ENCODE peak calls at places on chromosomes 11 and 22, in ten cellular contexts. One of them, this sample, is unnamed.
A peak's percentile ranks its signal among the peaks of the same experiment; 100 is the strongest.

GRCh38 chr11:82976786-82977185 is 75.2 kb downstream of the DDIAS start:
- DNase-seq in CD8-positive, alpha-beta T cell: no peak
- DNase-seq in left lung: no peak
- DNase-seq in A549: no peak
- DNase-seq in IMR-90: no peak
- DNase-seq in GM23338: no peak
- DNase-seq in colonic mucosa: no peak
- DNase-seq in fibroblast of lung: no peak
- DNase-seq in H9: no peak
- DNase-seq in heart right ventricle: no peak
- DNase-seq in this sample: no peak

GRCh38 chr22:41383085-41383484 is 1.3 kb downstream of the TEF start:
- DNase-seq in CD8-positive, alpha-beta T cell: no peak
- DNase-seq in left lung: no peak
- DNase-seq in A549: no peak
- DNase-seq in IMR-90: no peak
- DNase-seq in GM23338: no peak
- DNase-seq in colonic mucosa: no peak
- DNase-seq in fibroblast of lung: no peak
- DNase-seq in H9: no peak
- DNase-seq in heart right ventricle: no peak
- DNase-seq in this sample: no peak

GRCh38 chr11:8261921-8262551 is 1.6 kb downstream of the LMO1 start:
- DNase-seq in CD8-positive, alpha-beta T cell: no peak
- DNase-seq in left lung: no peak
- DNase-seq in A549: no peak
- DNase-seq in IMR-90: no peak
- DNase-seq in GM23338: peak; percentile 18
- DNase-seq in colonic mucosa: no peak
- DNase-seq in fibroblast of lung: no peak
- DNase-seq in H9: peak; percentile 51
- DNase-seq in heart right ventricle: no peak
- DNase-seq in this sample: no peak

GRCh38 chr22:21016644-21017420 is 1.9 kb downstream of the P2RX6 start:
- DNase-seq in CD8-positive, alpha-beta T cell: no peak
- DNase-seq in left lung: no peak
- DNase-seq in A549: no peak
- DNase-seq in IMR-90: no peak
- DNase-seq in GM23338: no peak
- DNase-seq in colonic mucosa: no peak
- DNase-seq in fibroblast of lung: no peak
- DNase-seq in H9: no peak
- DNase-seq in heart right ventricle: no peak
- DNase-seq in this sample: no peak

GRCh38 chr11:5713695-5714094 is 22.6 kb upstream of the OR56B1 start:
- DNase-seq in CD8-positive, alpha-beta T cell: no peak
- DNase-seq in left lung: no peak
- DNase-seq in A549: no peak
- DNase-seq in IMR-90: no peak
- DNase-seq in GM23338: no peak
- DNase-seq in colonic mucosa: no peak
- DNase-seq in fibroblast of lung: no peak
- DNase-seq in H9: no peak
- DNase-seq in heart right ventricle: no peak
- DNase-seq in this sample: peak; percentile 57

GRCh38 chr11:76642341-76642740 is 28.2 kb downstream of the LRRC32 start:
- DNase-seq in CD8-positive, alpha-beta T cell: no peak
- DNase-seq in left lung: peak; percentile 8
- DNase-seq in A549: no peak
- DNase-seq in IMR-90: no peak
- DNase-seq in GM23338: no peak
- DNase-seq in colonic mucosa: peak; percentile 16
- DNase-seq in fibroblast of lung: no peak
- DNase-seq in H9: no peak
- DNase-seq in heart right ventricle: no peak
- DNase-seq in this sample: no peak

GRCh38 chr11:117072517-117073218 is 25.6 kb downstream of the SIK3 start:
- DNase-seq in CD8-positive, alpha-beta T cell: no peak
- DNase-seq in left lung: no peak
- DNase-seq in A549: peak; percentile 87
- DNase-seq in IMR-90: peak; percentile 96
- DNase-seq in GM23338: no peak
- DNase-seq in colonic mucosa: no peak
- DNase-seq in fibroblast of lung: peak; percentile 95
- DNase-seq in H9: no peak
- DNase-seq in heart right ventricle: no peak
- DNase-seq in this sample: no peak

GRCh38 chr11:2772544-2773031 is 72.8 kb upstream of the KCNQ1OT1 start:
- DNase-seq in CD8-positive, alpha-beta T cell: peak; percentile 45
- DNase-seq in left lung: peak; percentile 27
- DNase-seq in A549: no peak
- DNase-seq in IMR-90: peak; percentile 75
- DNase-seq in GM23338: no peak
- DNase-seq in colonic mucosa: peak; percentile 13
- DNase-seq in fibroblast of lung: peak; percentile 50
- DNase-seq in H9: no peak
- DNase-seq in heart right ventricle: no peak
- DNase-seq in this sample: no peak

GRCh38 chr11:60634151-60634550 is 65.3 kb upstream of the MS4A8 start:
- DNase-seq in CD8-positive, alpha-beta T cell: no peak
- DNase-seq in left lung: no peak
- DNase-seq in A549: no peak
- DNase-seq in IMR-90: no peak
- DNase-seq in GM23338: peak; percentile 74
- DNase-seq in colonic mucosa: no peak
- DNase-seq in fibroblast of lung: no peak
- DNase-seq in H9: peak; percentile 66
- DNase-seq in heart right ventricle: no peak
- DNase-seq in this sample: no peak

GRCh38 chr11:97963528-97964331 is 1057.0 kb upstream of the CNTN5 start:
- DNase-seq in CD8-positive, alpha-beta T cell: no peak
- DNase-seq in left lung: no peak
- DNase-seq in A549: no peak
- DNase-seq in IMR-90: peak; percentile 36
- DNase-seq in GM23338: no peak
- DNase-seq in colonic mucosa: no peak
- DNase-seq in fibroblast of lung: peak; percentile 1
- DNase-seq in H9: no peak
- DNase-seq in heart right ventricle: no peak
- DNase-seq in this sample: peak; percentile 19

GRCh38 chr22:38734203-38735100 is 21.3 kb downstream of the SUN2 start:
- DNase-seq in CD8-positive, alpha-beta T cell: peak; percentile 52
- DNase-seq in left lung: no peak
- DNase-seq in A549: no peak
- DNase-seq in IMR-90: no peak
- DNase-seq in GM23338: no peak
- DNase-seq in colonic mucosa: no peak
- DNase-seq in fibroblast of lung: no peak
- DNase-seq in H9: no peak
- DNase-seq in heart right ventricle: no peak
- DNase-seq in this sample: no peak

GRCh38 chr11:15472405-15472799 is 357.7 kb downstream of the INSC start:
- DNase-seq in CD8-positive, alpha-beta T cell: no peak
- DNase-seq in left lung: no peak
- DNase-seq in A549: no peak
- DNase-seq in IMR-90: no peak
- DNase-seq in GM23338: peak; percentile 6
- DNase-seq in colonic mucosa: no peak
- DNase-seq in fibroblast of lung: no peak
- DNase-seq in H9: no peak
- DNase-seq in heart right ventricle: no peak
- DNase-seq in this sample: no peak

DNA sequence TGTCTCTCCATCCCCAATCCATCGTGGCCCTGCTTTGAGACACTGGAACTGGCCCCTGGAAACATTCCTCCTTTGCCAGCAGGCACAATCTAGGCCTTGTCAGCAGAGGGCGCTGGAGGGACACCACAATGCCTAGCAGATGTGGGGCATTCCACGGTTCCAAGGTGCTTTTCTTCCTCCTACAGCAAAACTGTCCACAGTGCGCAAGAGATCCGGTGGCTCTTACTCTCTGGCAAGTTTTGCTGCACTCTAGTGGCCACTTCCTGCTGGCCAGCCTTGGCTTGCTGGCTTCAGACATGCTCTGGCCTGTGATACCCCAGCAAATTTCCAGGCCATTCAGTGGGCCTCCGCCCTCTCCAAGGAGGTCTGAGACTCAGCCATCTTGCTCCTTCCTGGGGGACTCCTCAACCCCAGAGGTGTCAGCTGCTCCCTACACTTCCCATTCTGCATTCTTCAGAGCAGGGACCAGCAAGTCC is 17.1 kb upstream of the RBM4B start:
- DNase-seq in CD8-positive, alpha-beta T cell: peak; percentile 88
- DNase-seq in left lung: peak; percentile 87
- DNase-seq in A549: peak; percentile 98
- DNase-seq in IMR-90: peak; percentile 98
- DNase-seq in GM23338: peak; percentile 99
- DNase-seq in colonic mucosa: peak; percentile 94
- DNase-seq in fibroblast of lung: peak; percentile 97
- DNase-seq in H9: peak; percentile 97
- DNase-seq in heart right ventricle: peak; percentile 85
- DNase-seq in this sample: peak; percentile 94
- TF ChIP-seq CTCF in CD8-positive, alpha-beta T cell: peak; percentile 93
- TF ChIP-seq CTCF in left lung: peak; percentile 89
- TF ChIP-seq CTCF in A549: peak; percentile 99
- TF ChIP-seq CTCF in IMR-90: peak; percentile 98
- TF ChIP-seq CTCF in GM23338: peak; percentile 97
- TF ChIP-seq CTCF in colonic mucosa: peak; percentile 97
- TF ChIP-seq CTCF in fibroblast of lung: peak; percentile 97
- TF ChIP-seq CTCF in H9: peak; percentile 98
- TF ChIP-seq CTCF in heart right ventricle: peak; percentile 91
- TF ChIP-seq CTCF in this sample: peak; percentile 99

DNA sequence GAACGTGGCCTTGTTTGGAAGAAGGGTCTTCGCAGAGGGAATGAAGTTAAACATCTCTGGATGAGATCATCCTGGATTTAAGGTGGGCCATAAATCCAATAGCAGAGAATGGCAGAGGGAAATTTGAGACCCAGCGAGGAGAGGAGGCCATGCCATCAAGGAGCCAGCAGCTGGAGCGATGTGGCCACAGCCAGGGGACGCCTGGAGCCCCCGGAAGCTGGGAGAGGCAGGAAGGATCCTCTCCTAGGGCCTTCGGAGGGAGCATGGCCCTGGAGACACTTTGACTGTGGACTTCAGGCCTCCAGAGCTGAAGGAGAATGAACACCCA is 22.1 kb downstream of the ANO1 start:
- DNase-seq in CD8-positive, alpha-beta T cell: no peak
- DNase-seq in left lung: no peak
- DNase-seq in A549: no peak
- DNase-seq in IMR-90: no peak
- DNase-seq in GM23338: no peak
- DNase-seq in colonic mucosa: no peak
- DNase-seq in fibroblast of lung: no peak
- DNase-seq in H9: no peak
- DNase-seq in heart right ventricle: no peak
- DNase-seq in this sample: no peak
- H3K27ac ChIP-seq in CD8-positive, alpha-beta T cell: no peak overlapping the region
- H3K27ac ChIP-seq in left lung: no peak overlapping the region
- H3K27ac ChIP-seq in A549: no peak overlapping the region
- H3K27ac ChIP-seq in IMR-90: no peak overlapping the region
- H3K27ac ChIP-seq in GM23338: no peak overlapping the region
- H3K27ac ChIP-seq in colonic mucosa: no peak overlapping the region
- H3K27ac ChIP-seq in fibroblast of lung: no peak overlapping the region
- H3K27ac ChIP-seq in H9: no peak overlapping the region
- H3K27ac ChIP-seq in heart right ventricle: peak overlapping the region; percentile 73
- H3K27ac ChIP-seq in this sample: no peak overlapping the region

GRCh38 chr11:128472128-128473110 is 114.9 kb downstream of the ETS1 start:
- DNase-seq in CD8-positive, alpha-beta T cell: no peak
- DNase-seq in left lung: no peak
- DNase-seq in A549: no peak
- DNase-seq in IMR-90: peak; percentile 79
- DNase-seq in GM23338: no peak
- DNase-seq in colonic mucosa: no peak
- DNase-seq in fibroblast of lung: peak; percentile 47
- DNase-seq in H9: no peak
- DNase-seq in heart right ventricle: no peak
- DNase-seq in this sample: peak; percentile 56

GRCh38 chr11:128470081-128470480 is 117.3 kb downstream of the ETS1 start:
- DNase-seq in CD8-positive, alpha-beta T cell: no peak
- DNase-seq in left lung: no peak
- DNase-seq in A549: no peak
- DNase-seq in IMR-90: no peak
- DNase-seq in GM23338: no peak
- DNase-seq in colonic mucosa: no peak
- DNase-seq in fibroblast of lung: no peak
- DNase-seq in H9: no peak
- DNase-seq in heart right ventricle: no peak
- DNase-seq in this sample: no peak

GRCh38 chr11:128473631-128474030 is 113.7 kb downstream of the ETS1 start:
- DNase-seq in CD8-positive, alpha-beta T cell: no peak
- DNase-seq in left lung: no peak
- DNase-seq in A549: no peak
- DNase-seq in IMR-90: no peak
- DNase-seq in GM23338: no peak
- DNase-seq in colonic mucosa: no peak
- DNase-seq in fibroblast of lung: no peak
- DNase-seq in H9: no peak
- DNase-seq in heart right ventricle: no peak
- DNase-seq in this sample: no peak

GRCh38 chr11:128469220-128469619 is 118.1 kb downstream of the ETS1 start:
- DNase-seq in CD8-positive, alpha-beta T cell: no peak
- DNase-seq in left lung: no peak
- DNase-seq in A549: no peak
- DNase-seq in IMR-90: no peak
- DNase-seq in GM23338: no peak
- DNase-seq in colonic mucosa: no peak
- DNase-seq in fibroblast of lung: no peak
- DNase-seq in H9: no peak
- DNase-seq in heart right ventricle: no peak
- DNase-seq in this sample: no peak

GRCh38 chr11:128471138-128471661 is 116.2 kb downstream of the ETS1 start:
- DNase-seq in CD8-positive, alpha-beta T cell: no peak
- DNase-seq in left lung: no peak
- DNase-seq in A549: no peak
- DNase-seq in IMR-90: no peak
- DNase-seq in GM23338: no peak
- DNase-seq in colonic mucosa: no peak
- DNase-seq in fibroblast of lung: no peak
- DNase-seq in H9: no peak
- DNase-seq in heart right ventricle: no peak
- DNase-seq in this sample: no peak
- H3K4me1 ChIP-seq in CD8-positive, alpha-beta T cell: peaks cover 99% of the 10 kb centered on the region
- H3K4me1 ChIP-seq in left lung: peaks cover 98% of the 10 kb centered on the region
- H3K4me1 ChIP-seq in A549: peaks cover 27% of the 10 kb centered on the region
- H3K4me1 ChIP-seq in IMR-90: peaks cover 40% of the 10 kb centered on the region
- H3K4me1 ChIP-seq in GM23338: no peaks in the 10 kb centered on the region
- H3K4me1 ChIP-seq in colonic mucosa: peaks cover 39% of the 10 kb centered on the region
- H3K4me1 ChIP-seq in fibroblast of lung: peaks cover 73% of the 10 kb centered on the region
- H3K4me1 ChIP-seq in H9: no peaks in the 10 kb centered on the region
- H3K4me1 ChIP-seq in heart right ventricle: peaks cover 96% of the 10 kb centered on the region
- H3K4me1 ChIP-seq in this sample: peaks cover 19% of the 10 kb centered on the region

DNA sequence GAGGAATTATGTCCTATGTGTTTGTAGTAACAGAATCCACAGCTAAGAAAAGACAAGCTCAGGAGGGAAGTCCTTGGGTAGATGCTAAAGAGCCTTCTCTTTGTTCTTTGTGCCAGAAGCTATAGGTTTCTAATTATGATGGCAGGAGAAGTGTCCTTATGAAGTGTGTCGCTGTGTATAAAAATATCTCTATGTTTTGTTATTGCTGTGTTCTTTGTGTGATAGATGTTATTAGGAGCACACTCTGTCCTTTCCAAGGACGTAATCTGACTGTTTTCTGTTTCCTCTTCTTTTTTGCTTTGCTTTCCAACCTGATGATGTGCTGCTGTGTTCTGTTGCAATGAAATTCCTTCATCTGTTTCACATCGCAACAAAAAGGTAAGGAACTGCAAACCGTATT is 171.9 kb downstream of the NCAM1 start:
- DNase-seq in CD8-positive, alpha-beta T cell: no peak
- DNase-seq in left lung: no peak
- DNase-seq in A549: no peak
- DNase-seq in IMR-90: no peak
- DNase-seq in GM23338: no peak
- DNase-seq in colonic mucosa: no peak
- DNase-seq in fibroblast of lung: no peak
- DNase-seq in H9: no peak
- DNase-seq in heart right ventricle: no peak
- DNase-seq in this sample: no peak
- TF ChIP-seq CTCF in CD8-positive, alpha-beta T cell: no peak
- TF ChIP-seq CTCF in left lung: no peak
- TF ChIP-seq CTCF in A549: no peak
- TF ChIP-seq CTCF in IMR-90: no peak
- TF ChIP-seq CTCF in GM23338: no peak
- TF ChIP-seq CTCF in colonic mucosa: no peak
- TF ChIP-seq CTCF in fibroblast of lung: no peak
- TF ChIP-seq CTCF in H9: no peak
- TF ChIP-seq CTCF in heart right ventricle: no peak
- TF ChIP-seq CTCF in this sample: no peak